ENCODE peak calls at places on chromosomes 13 and 19, in nine cellular contexts. K, Y, U, H, X, E, S, G and W are unnamed samples.

GRCh38 chr19:1243768-1244692 is 2.5 kb downstream of the ATP5F1D start:
- DNase-seq in U (peak), H (peak), G (peak), S (peak), K (peak), X (no peak), Y (peak), E (peak), W (peak)

GRCh38 chr19:993361-993830 is 6.8 kb upstream of the GRIN3B start:
- DNase-seq in H (no peak), E (no peak), U (peak), Y (no peak), S (no peak), X (no peak), K (no peak), G (no peak), W (no peak)

GRCh38 chr19:34254552-34255432 is at the start of gene GARRE1:
- DNase-seq in S (peak), K (peak), Y (peak), G (peak), X (peak), H (peak), U (peak), E (peak), W (peak)

GRCh38 chr13:38308736-38309135 is 40.9 kb upstream of the UFM1 start:
- DNase-seq in X (no peak), U (no peak), S (no peak), K (peak), E (no peak), G (no peak), Y (no peak), H (no peak), W (no peak)

GRCh38 chr13:44801990-44802389 is 187.3 kb downstream of the NUFIP1 start:
- DNase-seq in S (no peak), X (peak), E (no peak), Y (no peak), U (no peak), H (no peak), G (no peak), K (peak), W (no peak)

GRCh38 chr13:50670847-50671542 is 172.5 kb downstream of the DLEU7 start:
- DNase-seq in K (no peak), S (no peak), G (no peak), Y (no peak), U (no peak), X (no peak), H (no peak), E (no peak), W (no peak)

GRCh38 chr19:14072535-14073231 is at the start of gene MISP3:
- DNase-seq in X (no peak), H (peak), K (peak), Y (no peak), G (no peak), U (peak), E (no peak), S (no peak), W (peak)

GRCh38 chr19:16764793-16765433 is 45.3 kb downstream of the NWD1 start:
- DNase-seq in H (no peak), X (no peak), S (no peak), G (no peak), U (no peak), Y (no peak), E (no peak), K (no peak), W (no peak)

GRCh38 chr19:44571830-44572661 is 41.3 kb upstream of the IGSF23 start:
- DNase-seq in E (no peak), U (no peak), S (no peak), K (no peak), G (no peak), Y (no peak), X (no peak), H (no peak), W (no peak)

GRCh38 chr13:90445179-90445578 is 902.3 kb upstream of the MIR17HG start:
- DNase-seq in E (no peak), Y (peak), X (no peak), U (no peak), H (no peak), S (no peak), G (no peak), K (peak), W (no peak)

GRCh38 chr13:113532156-113532806 is 41.8 kb upstream of the DCUN1D2 start:
- DNase-seq in U (no peak), Y (peak), S (no peak), X (no peak), G (no peak), K (peak), H (no peak), E (no peak), W (no peak)

GRCh38 chr13:27868639-27869435 is 51.0 kb upstream of the PDX1 start:
- DNase-seq in E (no peak), X (no peak), S (peak), U (no peak), G (no peak), K (peak), H (peak), Y (no peak), W (no peak)

DNA sequence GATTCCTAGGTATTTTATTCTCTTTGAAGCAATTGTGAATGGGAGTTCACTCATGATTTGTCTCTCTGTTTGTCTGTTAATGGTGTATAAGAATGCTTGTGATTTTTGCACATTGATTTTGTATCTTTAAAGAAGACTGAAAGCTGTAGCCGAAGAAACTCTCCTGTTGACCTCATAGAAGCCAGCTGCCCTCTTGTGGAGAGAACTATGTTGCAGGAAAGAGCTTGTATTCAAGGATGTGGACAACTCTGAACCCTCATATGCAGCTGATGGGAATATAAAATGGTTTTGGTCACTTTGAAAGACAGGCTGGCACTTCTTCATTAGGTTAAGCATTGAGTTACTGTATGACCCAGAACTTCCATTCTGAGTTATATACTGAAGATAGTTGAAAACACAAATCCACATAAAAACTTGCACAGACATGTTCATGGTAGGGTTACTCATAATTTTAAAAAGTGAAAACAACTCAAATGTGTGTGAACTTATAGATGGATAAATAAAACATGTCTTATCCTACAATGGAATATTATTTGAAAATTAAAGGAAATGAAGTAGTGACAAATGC is 65.8 kb upstream of the SLITRK6 start:
- DNase-seq in H (peak), K (peak), S (peak), G (no peak), U (no peak), X (no peak), E (no peak), Y (peak), W (no peak)
- TF ChIP-seq CTCF in H (peak), K (peak), S (peak), G (peak), U (no peak), X (peak), E (peak), Y (peak), W (no peak)

GRCh38 chr19:53311044-53311443 is 22.5 kb upstream of the ZNF845 start:
- DNase-seq in E (no peak), H (no peak), Y (no peak), G (no peak), X (no peak), K (no peak), S (no peak), U (no peak), W (no peak)

GRCh38 chr19:53311897-53312296 is 21.7 kb upstream of the ZNF845 start:
- DNase-seq in E (no peak), Y (no peak), G (no peak), K (no peak), S (no peak), U (no peak), X (no peak), H (no peak), W (no peak)

GRCh38 chr19:53308339-53308811 is 25.2 kb upstream of the ZNF845 start:
- DNase-seq in G (no peak), X (no peak), E (peak), Y (peak), K (peak), H (no peak), S (no peak), U (peak), W (no peak)
- TF ChIP-seq CTCF in G (peak), X (no peak), E (peak), Y (peak), K (peak), H (no peak), S (no peak), U (no peak), W (no peak)

DNA sequence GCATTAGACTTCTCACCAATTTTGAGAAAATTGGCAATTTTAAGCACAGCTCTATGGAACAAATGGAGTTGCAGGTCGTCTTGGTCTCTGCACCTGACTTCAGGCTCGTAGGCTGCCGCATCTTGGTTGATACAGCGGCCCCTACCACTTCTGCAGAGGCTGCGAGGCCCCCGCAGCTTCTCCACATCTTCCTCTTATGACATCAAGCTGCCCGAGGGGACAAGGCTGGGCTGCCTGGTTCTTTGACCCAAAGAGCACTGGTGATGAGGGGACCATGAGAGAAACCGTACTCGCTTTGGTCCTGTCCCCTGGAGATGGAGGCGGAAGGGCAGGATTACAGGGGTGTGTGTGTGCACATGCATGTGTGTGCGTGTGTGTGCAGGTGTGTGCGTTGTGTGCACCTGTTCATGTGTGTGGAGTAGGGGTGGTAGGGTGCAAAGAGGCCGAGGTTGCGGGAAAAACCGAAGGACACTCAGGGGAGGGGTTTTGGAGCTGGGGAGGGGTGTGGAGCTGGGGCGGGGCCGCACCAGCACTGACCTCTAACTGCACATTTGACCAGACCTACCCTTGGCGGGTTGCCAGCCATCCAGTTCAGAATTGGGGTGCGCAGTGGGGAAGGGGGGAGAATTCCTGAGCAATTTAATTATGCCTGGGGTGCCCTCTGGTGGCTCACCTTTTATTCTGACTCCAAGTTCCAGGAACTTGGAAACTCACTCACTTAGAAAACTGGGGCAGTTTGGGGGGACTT is 65.1 kb upstream of the ARHGEF7 start:
- DNase-seq in H (no peak), K (peak), Y (no peak), E (no peak), S (no peak), U (peak), X (no peak), G (no peak), W (no peak)
- TF ChIP-seq CTCF in H (peak), K (peak), Y (peak), E (peak), S (peak), U (no peak), X (peak), G (no peak), W (peak)

DNA sequence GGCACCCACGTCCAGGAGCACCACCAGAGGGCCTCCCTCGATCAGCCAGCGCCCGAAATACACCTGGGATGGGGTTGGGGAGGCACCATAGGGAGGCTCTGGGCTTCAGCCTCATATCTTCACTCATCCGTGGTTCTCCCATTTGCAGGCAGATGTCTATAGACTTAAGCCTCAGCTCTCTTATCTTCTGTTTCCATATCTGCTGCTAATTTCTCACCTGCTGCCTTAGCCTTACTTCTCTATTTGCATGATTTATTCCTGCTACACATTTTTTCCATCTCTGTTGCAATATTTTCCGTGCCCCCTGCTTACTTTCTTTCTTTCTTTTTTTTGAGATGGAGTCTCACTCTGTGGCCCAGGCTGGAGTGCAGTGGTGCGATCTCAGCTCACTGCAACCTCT is 5.8 kb downstream of the GYS1 start:
- DNase-seq in Y (no peak), U (no peak), X (no peak), S (no peak), G (no peak), E (no peak), K (no peak), H (no peak), W (no peak)
- TF ChIP-seq CTCF in Y (no peak), U (no peak), X (no peak), S (no peak), G (no peak), E (no peak), K (no peak), H (no peak), W (no peak)

DNA sequence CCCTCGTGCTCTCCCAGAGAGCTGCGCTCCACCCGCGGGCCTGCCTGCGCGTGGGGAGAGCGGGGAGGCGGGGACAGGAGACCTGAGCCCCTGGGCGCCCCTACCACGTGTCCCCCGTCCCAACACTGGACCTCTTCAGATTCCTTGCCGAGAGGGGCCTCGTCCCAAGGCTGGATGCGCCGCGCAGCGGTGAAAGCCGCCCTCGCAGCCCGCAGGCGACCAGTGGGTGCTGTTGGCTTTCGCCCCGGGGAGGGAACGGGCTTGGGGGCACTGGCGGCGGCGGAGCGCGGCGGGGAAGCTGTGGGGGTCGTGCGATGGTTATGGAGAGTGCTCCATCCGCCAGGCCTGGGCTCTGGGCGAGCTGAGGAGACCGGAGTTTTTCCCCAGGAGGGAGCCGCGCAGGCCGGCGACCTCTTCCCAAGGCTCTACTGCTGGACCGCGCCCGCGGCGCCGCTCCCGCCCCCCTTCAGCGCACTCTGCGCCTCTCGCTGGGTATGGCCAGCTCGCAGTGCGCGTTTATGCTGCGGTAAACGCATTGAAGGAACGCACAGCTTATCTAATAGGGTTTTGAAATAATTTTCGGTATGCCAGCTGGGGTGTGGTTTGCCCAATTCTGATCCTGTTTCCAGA is 17.2 kb upstream of the RNF17 start:
- DNase-seq in Y (peak), H (no peak), U (no peak), S (peak), X (no peak), K (peak), E (peak), G (no peak), W (peak)
- TF ChIP-seq CTCF in Y (peak), H (no peak), U (no peak), S (peak), X (peak), K (no peak), E (peak), G (no peak), W (no peak)

DNA sequence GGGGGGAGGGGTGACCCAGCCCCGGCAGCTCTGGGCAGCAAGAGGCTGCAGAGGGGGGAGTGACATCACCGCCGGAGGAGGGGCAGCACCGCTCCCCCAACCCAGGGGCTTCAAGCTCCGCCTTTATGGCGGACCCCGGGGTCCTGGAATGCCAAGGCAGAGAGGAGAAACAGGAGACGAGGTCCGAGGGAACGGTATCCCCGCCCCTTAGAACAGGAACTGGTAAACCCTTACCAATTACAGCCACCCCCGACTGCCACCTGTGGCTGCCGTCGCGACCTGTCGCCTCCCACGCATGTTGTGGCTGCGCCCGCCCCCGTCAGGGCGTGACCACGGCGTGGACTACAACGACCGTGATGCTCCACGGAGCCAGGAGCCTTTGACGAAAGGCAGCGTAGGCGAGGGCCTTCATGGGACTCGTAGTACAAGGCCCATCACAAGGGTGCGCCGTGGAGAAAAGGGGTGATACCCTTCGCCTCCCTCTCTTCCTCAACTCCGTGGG is 4.1 kb upstream of the KCNC3 start:
- DNase-seq in G (peak), Y (peak), S (peak), E (peak), X (peak), K (peak), H (peak), U (peak), W (peak)
- TF ChIP-seq CTCF in G (no peak), Y (no peak), S (peak), E (peak), X (no peak), K (no peak), H (no peak), U (no peak), W (no peak)

DNA sequence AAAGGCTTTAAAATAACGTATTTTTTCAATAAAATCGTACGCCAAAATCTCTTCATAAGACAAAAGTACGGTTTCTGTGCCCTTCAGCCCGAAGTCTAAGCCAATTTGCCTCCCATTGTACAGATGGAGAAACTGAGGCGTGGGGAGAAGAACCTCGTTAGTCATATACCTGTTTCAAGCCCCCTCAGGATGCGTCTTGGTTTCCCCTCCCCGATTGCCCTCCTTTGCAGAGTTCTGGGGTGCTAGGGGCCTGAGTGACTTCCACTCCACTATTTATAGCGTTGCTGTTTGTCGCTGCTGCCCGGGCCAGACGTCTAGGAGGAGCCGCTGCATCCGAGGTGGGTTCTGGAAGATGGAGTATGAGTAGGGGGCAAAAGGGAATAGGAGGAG is 2.3 kb upstream of the LTBP4 start:
- DNase-seq in G (no peak), S (no peak), K (no peak), E (no peak), U (no peak), Y (no peak), H (no peak), X (no peak), W (no peak)
- TF ChIP-seq CTCF in G (no peak), S (no peak), K (no peak), E (no peak), U (no peak), Y (no peak), H (no peak), X (no peak), W (no peak)

GRCh38 chr19:43425567-43426392 is 11.1 kb downstream of the TEX101 start:
- DNase-seq in S (no peak), E (no peak), K (peak), Y (no peak), U (peak), X (no peak), G (no peak), H (peak), W (no peak)
- TF ChIP-seq CTCF in S (peak), E (peak), K (peak), Y (peak), U (no peak), X (no peak), G (no peak), H (peak), W (peak)

DNA sequence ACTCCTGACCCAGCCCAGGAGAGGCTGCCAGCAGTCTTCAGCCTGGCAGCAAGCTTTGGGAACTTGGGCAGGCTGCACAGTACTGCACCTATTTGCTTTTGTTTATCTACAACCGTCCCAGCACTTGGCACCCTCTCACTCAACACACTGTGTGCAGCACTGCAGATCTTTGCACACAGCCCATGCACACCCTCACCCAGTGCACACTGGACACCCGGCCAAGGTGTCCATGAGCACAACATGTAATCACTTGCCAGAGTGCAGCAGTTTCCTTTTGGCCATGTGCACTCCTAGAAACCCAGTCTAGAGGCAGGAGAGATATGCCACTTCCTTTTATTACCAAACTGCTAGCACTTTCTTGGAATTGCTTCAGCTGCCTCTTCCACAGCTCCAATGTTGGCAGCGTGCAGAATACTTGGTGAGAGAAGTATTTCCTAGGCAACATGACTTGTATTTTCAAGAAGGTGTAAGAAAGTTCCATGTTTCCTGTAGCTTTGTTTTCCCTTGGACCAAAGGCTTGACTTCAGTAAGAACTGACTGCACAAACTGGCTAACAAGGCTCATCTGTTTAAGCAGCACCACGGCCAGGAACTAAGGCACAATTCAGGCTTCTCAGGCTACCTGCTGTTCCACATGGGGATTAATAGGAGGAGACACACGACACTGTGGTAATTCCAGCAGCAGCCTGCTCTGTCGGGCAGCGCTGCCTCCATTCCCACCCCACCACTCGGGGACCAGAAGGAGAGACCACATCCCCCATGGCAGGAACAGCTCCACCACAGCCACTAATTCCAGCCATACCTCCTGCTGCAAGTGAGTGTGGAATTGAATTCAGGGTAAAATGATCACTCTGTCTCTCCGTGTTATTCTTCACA is 15.3 kb downstream of the ATP7B start:
- DNase-seq in S (no peak), K (no peak), X (no peak), H (no peak), G (no peak), U (peak), Y (no peak), E (no peak), W (no peak)
- TF ChIP-seq CTCF in S (no peak), K (no peak), X (no peak), H (no peak), G (no peak), U (no peak), Y (no peak), E (no peak), W (no peak)